ENCODE peak calls at places on chromosomes 7 and 10, in ten cellular contexts. Z is stimulated activated CD8-positive, alpha-beta memory T cell treated with anti-CD3 and anti-CD28 coated beads, Interleukin-7, amount 100 ng/mL, for 24 hours; X is esophagus muscularis mucosa; Y is CD8-positive, alpha-beta memory T cell; I is mesendoderm; H is activated T-cell treated with anti-CD3 and anti-CD28 coated beads for 24 hours; E is NCI-H774; M is H7; S is Kasumi-1; T is C1 segment of cervical spinal cord. P is an unnamed sample.

GRCh38 chr7:95609277-95609971 is 13.1 kb upstream of the PDK4 start:
- DNase-seq in Z (no peak), X (no peak), Y (no peak), I (no peak), H (no peak), E (peak; percentile 57), M (no peak), S (no peak), T (no peak), P (no peak)

GRCh38 chr10:26555719-26556368 is 117.7 kb downstream of the APBB1IP start:
- DNase-seq in Z (no peak), X (peak; percentile 94), Y (no peak), I (no peak), H (no peak), E (no peak), M (no peak), S (peak; percentile 70), T (no peak), P (no peak)

GRCh38 chr10:70815504-70816219 is at the start of gene SGPL1:
- DNase-seq in Z (peak; percentile 68), X (peak; percentile 92), Y (peak; percentile 81), I (peak; percentile 90), H (peak; percentile 83), E (peak; percentile 84), M (peak; percentile 99), S (peak; percentile 87), T (no peak), P (no peak)

GRCh38 chr7:90681336-90682019 is 85.4 kb downstream of the CDK14 start:
- DNase-seq in Z (no peak), X (no peak), Y (no peak), I (no peak), H (no peak), E (no peak), M (no peak), S (no peak), T (no peak), P (no peak)

GRCh38 chr7:17403996-17404395 is 105.5 kb downstream of the AHR start:
- DNase-seq in Z (no peak), X (no peak), Y (no peak), I (peak; percentile 56), H (no peak), E (no peak), M (no peak), S (peak; percentile 36), T (no peak), P (no peak)

GRCh38 chr7:13077466-13077865 is 390.0 kb downstream of the ARL4A start:
- DNase-seq in Z (no peak), X (no peak), Y (no peak), I (no peak), H (no peak), E (no peak), M (no peak), S (no peak), T (no peak), P (no peak)

GRCh38 chr7:150735596-150736358 is 1.4 kb upstream of the GIMAP5 start:
- DNase-seq in Z (no peak), X (no peak), Y (no peak), I (peak; percentile 81), H (no peak), E (no peak), M (peak; percentile 73), S (no peak), T (no peak), P (no peak)

GRCh38 chr7:150420242-150420641 is 30.2 kb upstream of the GIMAP8 start:
- DNase-seq in Z (no peak), X (no peak), Y (no peak), I (no peak), H (no peak), E (no peak), M (peak; percentile 19), S (no peak), T (no peak), P (no peak)

GRCh38 chr7:158695726-158696452 is 8.7 kb downstream of the NCAPG2 start:
- DNase-seq in Z (no peak), X (no peak), Y (peak; percentile 33), I (peak; percentile 67), H (peak; percentile 28), E (no peak), M (peak; percentile 50), S (peak; percentile 96), T (no peak), P (no peak)

GRCh38 chr7:134602921-134603394 is 43.7 kb upstream of the BPGM start:
- DNase-seq in Z (no peak), X (no peak), Y (no peak), I (no peak), H (no peak), E (no peak), M (no peak), S (peak; percentile 78), T (no peak), P (no peak)

P was measured in vagina.